ENCODE peak calls at places on chromosome 20, in four cellular contexts. X is A673, U is PC-3, L is DND-41. Z is an unnamed sample.

GRCh38 chr20:1945660-1946059 is 48.2 kb downstream of the PDYN start:
- DNase-seq in U (no peak), X (no peak), L (no peak), Z (no peak)

GRCh38 chr20:3739926-3740599 is 7.6 kb downstream of the HSPA12B start:
- DNase-seq in L (no peak), U (no peak), X (no peak), Z (no peak)

GRCh38 chr20:64176548-64177419 is 12.5 kb downstream of the MYT1 start:
- DNase-seq in L (no peak), X (no peak), U (no peak), Z (no peak)

GRCh38 chr20:3679749-3680700 is 1.8 kb downstream of the ADAM33 start:
- DNase-seq in L (no peak), U (no peak), X (no peak), Z (peak; percentile 79)

GRCh38 chr20:3813758-3814581 is 6.4 kb upstream of the AP5S1 start:
- DNase-seq in X (no peak), U (no peak), L (no peak), Z (no peak)

GRCh38 chr20:58138395-58138794 is 90.1 kb downstream of the ANKRD60 start:
- DNase-seq in X (no peak), U (no peak), L (no peak), Z (no peak)

GRCh38 chr20:7346026-7346425 is 578.5 kb downstream of the BMP2 start:
- DNase-seq in U (no peak), X (no peak), L (no peak), Z (no peak)

GRCh38 chr20:11178946-11179654 is 505.3 kb upstream of the JAG1 start:
- DNase-seq in L (no peak), U (peak; percentile 98), X (peak; percentile 12), Z (peak; percentile 26)

GRCh38 chr20:44295995-44296394 is 15.0 kb downstream of the FITM2 start:
- DNase-seq in X (peak; percentile 21), U (no peak), L (no peak), Z (no peak)

GRCh38 chr20:41436679-41437078 is 70.1 kb upstream of the EMILIN3 start:
- DNase-seq in U (peak; percentile 19), L (no peak), X (no peak), Z (peak; percentile 77)

GRCh38 chr20:52251827-52252226 is 60.2 kb upstream of the ZFP64 start:
- DNase-seq in X (no peak), U (no peak), L (no peak), Z (no peak)

GRCh38 chr20:18009116-18009515 is 40.3 kb downstream of the MGME1 start:
- DNase-seq in X (no peak), L (no peak), U (no peak), Z (no peak)

GRCh38 chr20:35561671-35562070 is 19.8 kb downstream of the ERGIC3 start:
- DNase-seq in U (no peak), L (no peak), X (no peak), Z (no peak)

GRCh38 chr20:56393133-56393472 is 658 bp downstream of the CSTF1 start:
- DNase-seq in L (peak; percentile 13), X (peak; percentile 11), U (peak; percentile 19), Z (no peak)

GRCh38 chr20:49424536-49424935 is 57.9 kb downstream of the KCNB1 start:
- DNase-seq in X (peak; percentile 9), U (no peak), L (no peak), Z (peak; percentile 8)

GRCh38 chr20:58708246-58708931 is 15.8 kb downstream of the NPEPL1 start:
- DNase-seq in L (no peak), U (no peak), X (no peak), Z (no peak)

GRCh38 chr20:46683620-46683938 is 5.7 kb downstream of the TP53RK start:
- DNase-seq in U (no peak), X (no peak), L (no peak), Z (no peak)
- H3K27ac ChIP-seq in U (no peak overlapping the region), X (no peak overlapping the region), L (no peak overlapping the region), Z (peak overlapping the region; percentile 49)

DNA sequence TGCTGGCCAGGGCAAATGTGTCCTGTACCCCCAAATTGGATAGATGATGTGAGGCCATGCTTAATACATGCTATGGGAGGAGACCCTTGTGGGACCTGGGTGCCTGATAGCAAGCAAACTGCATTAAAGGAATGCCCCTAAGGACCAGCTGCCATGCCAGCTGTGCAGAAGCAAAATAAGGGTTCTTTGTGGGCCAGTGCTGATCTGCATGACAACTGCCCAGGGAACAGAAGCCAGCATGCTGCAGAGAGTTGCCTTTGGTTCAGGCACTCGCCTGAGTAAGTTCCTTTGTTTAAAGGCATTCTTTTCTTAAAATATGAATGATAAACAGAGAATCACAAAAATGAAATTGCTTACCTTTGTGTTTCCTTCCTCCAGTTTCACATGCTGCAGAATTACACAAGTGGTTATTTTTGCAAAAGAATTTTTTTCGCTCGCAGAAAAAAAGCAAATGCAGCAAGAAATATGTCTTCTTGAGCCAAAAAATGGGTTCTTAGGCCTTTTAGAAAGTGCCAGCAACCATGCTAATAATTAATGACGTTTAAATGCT is 6.9 kb upstream of the SYNDIG1 start:
- DNase-seq in L (no peak), X (no peak), U (no peak), Z (no peak)
- H3K27ac ChIP-seq in L (no peak overlapping the region), X (no peak overlapping the region), U (no peak overlapping the region), Z (no peak overlapping the region)

DNA sequence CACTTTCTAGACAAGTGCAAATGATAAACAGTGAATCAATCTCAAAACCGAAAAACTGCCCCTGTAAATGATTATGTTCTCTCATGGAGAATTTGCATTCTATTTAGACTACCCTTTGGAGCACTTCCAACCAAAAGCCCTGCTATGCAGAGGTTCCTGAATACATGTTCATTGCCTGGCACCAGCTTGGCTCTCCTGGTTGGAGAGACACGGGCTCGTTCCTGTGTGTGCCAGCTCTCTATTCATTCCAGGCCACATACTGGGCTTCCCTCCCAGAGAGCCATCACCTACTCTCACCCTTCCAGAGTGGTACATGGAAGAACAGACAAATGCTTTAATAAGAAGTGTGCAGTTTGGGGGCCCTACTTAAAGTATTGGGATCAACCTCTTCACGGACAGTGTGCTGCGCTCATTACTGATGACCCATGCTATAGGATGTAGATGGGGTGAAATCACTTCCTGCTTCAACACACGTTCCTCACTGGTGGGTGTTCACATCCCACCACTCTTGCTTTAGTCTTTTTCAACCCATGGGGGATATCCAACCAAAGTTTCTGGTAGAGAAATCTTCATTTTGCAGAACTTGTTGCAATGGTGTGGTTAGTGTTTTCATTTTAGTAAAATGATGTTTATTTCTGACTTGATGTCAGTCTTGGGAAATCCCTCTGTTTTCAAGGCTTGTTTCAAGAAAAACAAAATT is 38.5 kb upstream of the NAA20 start:
- DNase-seq in L (no peak), X (no peak), U (no peak), Z (no peak)
- H3K27ac ChIP-seq in L (no peak overlapping the region), X (no peak overlapping the region), U (no peak overlapping the region), Z (no peak overlapping the region)

GRCh38 chr20:36794116-36794474 is 20.5 kb upstream of the DSN1 start:
- DNase-seq in L (no peak), X (no peak), U (no peak), Z (no peak)

GRCh38 chr20:36791862-36792261 is 18.3 kb upstream of the DSN1 start:
- DNase-seq in L (no peak), X (no peak), U (no peak), Z (no peak)

GRCh38 chr20:36792422-36792821 is 18.9 kb upstream of the DSN1 start:
- DNase-seq in U (peak; percentile 74), X (peak; percentile 65), L (peak; percentile 28), Z (peak; percentile 76)

GRCh38 chr20:36795691-36796090 is 22.1 kb upstream of the DSN1 start:
- DNase-seq in X (no peak), L (no peak), U (no peak), Z (no peak)

DNA sequence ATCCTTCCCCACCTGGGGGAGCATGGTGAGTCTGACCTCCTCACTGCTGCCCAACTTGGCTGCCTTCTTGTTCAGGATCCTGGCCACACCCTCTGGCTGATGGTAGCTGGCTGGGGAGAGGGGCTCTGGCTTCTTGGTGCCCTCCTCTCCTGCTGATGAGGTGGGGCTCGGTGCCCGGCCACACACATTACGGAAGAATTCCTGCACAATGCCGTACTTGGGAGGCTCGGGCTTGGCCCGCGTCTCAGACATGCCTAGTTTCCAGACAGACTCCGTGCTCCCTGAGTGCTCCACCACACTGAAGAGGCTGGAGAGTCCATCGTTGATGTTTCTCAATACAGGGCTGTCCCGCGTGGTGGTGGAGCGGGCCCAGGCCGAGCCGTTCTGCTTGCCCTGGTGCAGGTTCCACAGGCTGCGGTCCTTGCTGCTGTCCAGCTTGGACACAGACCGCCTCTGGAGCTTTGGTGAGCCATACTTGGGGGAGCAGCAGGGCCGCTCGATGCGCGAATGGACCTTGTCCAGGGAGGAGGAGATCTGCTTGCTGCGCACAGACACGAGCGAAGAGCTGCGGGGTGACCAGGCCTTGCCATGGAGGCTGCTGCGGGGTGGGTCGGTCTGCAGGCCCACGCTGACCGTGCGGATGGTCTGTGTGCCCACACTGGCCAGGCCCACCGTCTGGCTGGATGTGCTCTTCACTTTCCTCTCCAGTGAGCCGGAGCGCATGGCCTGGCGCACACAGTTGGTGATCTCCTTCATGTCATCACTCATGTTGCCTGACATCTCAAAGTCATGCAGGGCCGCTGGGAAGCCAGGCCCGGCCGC is 19.9 kb upstream of the DSN1 start:
- DNase-seq in X (no peak), U (no peak), L (no peak), Z (no peak)
- H3K27ac ChIP-seq in X (no peak overlapping the region), U (no peak overlapping the region), L (no peak overlapping the region), Z (no peak overlapping the region)

GRCh38 chr20:38447251-38447661 is 12.1 kb upstream of the SNHG17 start:
- DNase-seq in U (no peak), X (no peak), L (no peak), Z (no peak)
- H3K27ac ChIP-seq in U (peak overlapping the region; percentile 21), X (peak overlapping the region; percentile 95), L (peak overlapping the region; percentile 88), Z (peak overlapping the region; percentile 76)

GRCh38 chr20:23094213-23094896 is 8.2 kb upstream of the CD93 start:
- DNase-seq in X (no peak), U (no peak), L (no peak), Z (no peak)

GRCh38 chr20:23093613-23094012 is 7.5 kb upstream of the CD93 start:
- DNase-seq in U (no peak), X (no peak), L (no peak), Z (no peak)

GRCh38 chr20:23092861-23093543 is 6.9 kb upstream of the CD93 start:
- DNase-seq in U (no peak), X (no peak), L (no peak), Z (no peak)

GRCh38 chr20:23091741-23092408 is 5.8 kb upstream of the CD93 start:
- DNase-seq in U (no peak), X (no peak), L (no peak), Z (no peak)

GRCh38 chr20:23092409-23092756 is 6.3 kb upstream of the CD93 start:
- DNase-seq in X (no peak), U (no peak), L (no peak), Z (peak; percentile 18)
- H3K27ac ChIP-seq in X (no peak overlapping the region), U (no peak overlapping the region), L (no peak overlapping the region), Z (no peak overlapping the region)

GRCh38 chr20:10115021-10115420 is 80.2 kb downstream of the ANKEF1 start:
- DNase-seq in L (no peak), U (peak; percentile 73), X (no peak), Z (peak; percentile 99)
- H3K27ac ChIP-seq in L (no peak overlapping the region), U (no peak overlapping the region), X (no peak overlapping the region), Z (peak overlapping the region; percentile 9)

GRCh38 chr20:50691585-50692552 is 527 bp upstream of the RIPOR3 start:
- DNase-seq in X (peak; percentile 49), L (no peak), U (no peak), Z (peak; percentile 64)

GRCh38 chr20:50692553-50692933 is 1.2 kb upstream of the RIPOR3 start:
- DNase-seq in X (no peak), L (no peak), U (no peak), Z (no peak)

GRCh38 chr20:50689864-50690263 is 1.5 kb downstream of the RIPOR3 start:
- DNase-seq in X (peak; percentile 82), U (no peak), L (no peak), Z (peak; percentile 36)

GRCh38 chr20:50690979-50691584 is at the start of gene RIPOR3:
- DNase-seq in L (no peak), X (peak; percentile 28), U (no peak), Z (peak; percentile 39)

GRCh38 chr20:50690562-50690978 is 772 bp downstream of the RIPOR3 start:
- DNase-seq in X (peak; percentile 65), U (no peak), L (no peak), Z (no peak)
- H3K27ac ChIP-seq in X (peak overlapping the region; percentile 82), U (no peak overlapping the region), L (no peak overlapping the region), Z (no peak overlapping the region)